ENCODE peak calls at places on chromosome 15, in four cellular contexts. One of them, this sample, is unnamed.

GRCh38 chr15:91790826-91791225 is 62.7 kb upstream of the SLCO3A1 start:
- DNase-seq in AG09309: no peak
- DNase-seq in HEK293T: no peak
- DNase-seq in OCI-M1: no peak
- DNase-seq in this sample: no peak

GRCh38 chr15:101207867-101208288 is 44.0 kb downstream of the CHSY1 start:
- DNase-seq in AG09309: peak; percentile 78
- DNase-seq in HEK293T: no peak
- DNase-seq in OCI-M1: no peak
- DNase-seq in this sample: peak; percentile 95

GRCh38 chr15:52786436-52787122 is 3.6 kb downstream of the ONECUT1 start:
- DNase-seq in AG09309: no peak
- DNase-seq in HEK293T: no peak
- DNase-seq in OCI-M1: no peak
- DNase-seq in this sample: no peak

GRCh38 chr15:79194386-79194785 is 88.1 kb upstream of the ANKRD34C start:
- DNase-seq in AG09309: no peak
- DNase-seq in HEK293T: no peak
- DNase-seq in OCI-M1: no peak
- DNase-seq in this sample: no peak

GRCh38 chr15:76575177-76576078 is 238.9 kb downstream of the ISL2 start:
- DNase-seq in AG09309: no peak
- DNase-seq in HEK293T: no peak
- DNase-seq in OCI-M1: peak; percentile 8
- DNase-seq in this sample: peak; percentile 11

GRCh38 chr15:92960996-92961681 is 61.0 kb downstream of the CHD2 start:
- DNase-seq in AG09309: no peak
- DNase-seq in HEK293T: no peak
- DNase-seq in OCI-M1: no peak
- DNase-seq in this sample: no peak

GRCh38 chr15:62107561-62108110 is 40.9 kb downstream of the C2CD4A start:
- DNase-seq in AG09309: no peak
- DNase-seq in HEK293T: no peak
- DNase-seq in OCI-M1: no peak
- DNase-seq in this sample: no peak

GRCh38 chr15:98611808-98612207 is 36.5 kb upstream of the IGF1R start:
- DNase-seq in AG09309: no peak
- DNase-seq in HEK293T: no peak
- DNase-seq in OCI-M1: no peak
- DNase-seq in this sample: no peak

GRCh38 chr15:31275331-31276262 is 51.0 kb upstream of the KLF13 start:
- DNase-seq in AG09309: no peak
- DNase-seq in HEK293T: no peak
- DNase-seq in OCI-M1: no peak
- DNase-seq in this sample: no peak

This sample was measured in NB4.